ENCODE peak calls at places on chromosome 9, in five cellular contexts. One of them, this sample, is unnamed.

GRCh38 chr9:121984726-121985402 is 108.2 kb downstream of the TTLL11 start:
- DNase-seq in CD8-positive, alpha-beta T cell: no peak
- DNase-seq in AG09309: peak
- DNase-seq in K562: no peak
- DNase-seq in astrocyte of the spinal cord: peak
- DNase-seq in this sample: no peak

GRCh38 chr9:92634712-92635605 is 35.0 kb downstream of the IPPK start:
- DNase-seq in astrocyte of the spinal cord: peak
- DNase-seq in CD8-positive, alpha-beta T cell: peak
- DNase-seq in AG09309: no peak
- DNase-seq in K562: peak
- DNase-seq in this sample: peak

GRCh38 chr9:84996049-84996448 is 326.5 kb downstream of the NTRK2 start:
- DNase-seq in AG09309: peak
- DNase-seq in astrocyte of the spinal cord: peak
- DNase-seq in K562: no peak
- DNase-seq in CD8-positive, alpha-beta T cell: no peak
- DNase-seq in this sample: no peak

GRCh38 chr9:98929866-98930265 is 13.8 kb upstream of the COL15A1 start:
- DNase-seq in astrocyte of the spinal cord: peak
- DNase-seq in K562: peak
- DNase-seq in CD8-positive, alpha-beta T cell: no peak
- DNase-seq in AG09309: no peak
- DNase-seq in this sample: no peak

GRCh38 chr9:14895806-14896205 is 14.4 kb downstream of the FREM1 start:
- DNase-seq in CD8-positive, alpha-beta T cell: no peak
- DNase-seq in astrocyte of the spinal cord: no peak
- DNase-seq in K562: no peak
- DNase-seq in AG09309: no peak
- DNase-seq in this sample: no peak

GRCh38 chr9:128192601-128193371 is 1.4 kb upstream of the CIZ1 start:
- DNase-seq in astrocyte of the spinal cord: peak
- DNase-seq in AG09309: peak
- DNase-seq in CD8-positive, alpha-beta T cell: peak
- DNase-seq in K562: peak
- DNase-seq in this sample: peak

GRCh38 chr9:126028746-126029145 is 281.6 kb downstream of the PBX3 start:
- DNase-seq in K562: no peak
- DNase-seq in AG09309: no peak
- DNase-seq in astrocyte of the spinal cord: no peak
- DNase-seq in CD8-positive, alpha-beta T cell: no peak
- DNase-seq in this sample: no peak

GRCh38 chr9:124040186-124040920 is 28.8 kb downstream of the LHX2 start:
- DNase-seq in AG09309: peak
- DNase-seq in CD8-positive, alpha-beta T cell: no peak
- DNase-seq in astrocyte of the spinal cord: peak
- DNase-seq in K562: no peak
- DNase-seq in this sample: no peak

GRCh38 chr9:36867241-36867640 is 166.8 kb downstream of the PAX5 start:
- DNase-seq in AG09309: no peak
- DNase-seq in astrocyte of the spinal cord: no peak
- DNase-seq in CD8-positive, alpha-beta T cell: no peak
- DNase-seq in K562: no peak
- DNase-seq in this sample: no peak

GRCh38 chr9:83920942-83921707 is at the start of gene KIF27:
- DNase-seq in CD8-positive, alpha-beta T cell: peak
- DNase-seq in astrocyte of the spinal cord: peak
- DNase-seq in AG09309: peak
- DNase-seq in K562: peak
- DNase-seq in this sample: peak
- TF ChIP-seq CTCF in CD8-positive, alpha-beta T cell: peak
- TF ChIP-seq CTCF in astrocyte of the spinal cord: peak
- TF ChIP-seq CTCF in AG09309: peak
- TF ChIP-seq CTCF in K562: peak
- TF ChIP-seq CTCF in this sample: peak

DNA sequence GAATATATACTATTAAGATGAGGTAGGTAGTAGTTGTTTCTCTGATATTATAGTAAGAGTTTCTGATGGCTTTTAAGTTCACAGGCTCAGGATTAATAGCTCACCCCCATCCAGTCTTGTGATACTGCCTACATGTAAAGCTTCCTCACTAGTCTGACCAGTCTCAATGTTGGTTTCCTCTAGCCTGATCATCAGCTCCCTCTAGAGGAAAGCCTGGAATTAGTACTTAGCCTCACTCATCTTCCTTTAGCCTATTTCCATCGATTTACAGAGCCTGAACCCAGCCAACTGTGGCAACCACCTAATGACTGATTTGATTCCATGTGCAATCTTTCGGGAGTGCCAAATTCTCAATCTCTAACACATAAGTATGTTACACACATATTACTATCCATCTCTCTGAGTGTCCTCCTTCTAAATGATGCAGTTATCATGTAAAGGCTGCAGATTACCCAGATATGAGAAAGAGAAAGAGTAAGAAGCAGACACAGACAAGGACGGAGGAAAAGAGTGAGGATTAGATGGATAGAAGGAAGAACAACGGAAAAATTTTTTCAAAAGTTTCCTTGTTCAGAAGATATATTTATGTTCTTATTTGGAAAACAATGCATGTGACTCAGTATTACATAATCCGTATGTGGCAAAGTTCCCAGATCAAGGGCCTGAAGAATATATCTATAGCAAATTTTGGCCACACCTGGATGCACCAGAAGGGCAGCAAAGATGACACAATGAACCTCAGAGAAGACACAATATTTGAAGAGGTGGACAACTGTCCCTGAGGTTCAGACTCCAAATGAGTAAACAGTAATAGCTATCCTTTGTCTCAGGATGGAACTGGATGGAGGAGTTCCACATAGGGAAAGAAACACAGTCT is 333.7 kb downstream of the ELAVL2 start:
- DNase-seq in CD8-positive, alpha-beta T cell: no peak
- DNase-seq in AG09309: no peak
- DNase-seq in astrocyte of the spinal cord: peak
- DNase-seq in K562: no peak
- DNase-seq in this sample: no peak
- TF ChIP-seq CTCF in CD8-positive, alpha-beta T cell: no peak
- TF ChIP-seq CTCF in AG09309: no peak
- TF ChIP-seq CTCF in astrocyte of the spinal cord: peak
- TF ChIP-seq CTCF in K562: no peak
- TF ChIP-seq CTCF in this sample: no peak

DNA sequence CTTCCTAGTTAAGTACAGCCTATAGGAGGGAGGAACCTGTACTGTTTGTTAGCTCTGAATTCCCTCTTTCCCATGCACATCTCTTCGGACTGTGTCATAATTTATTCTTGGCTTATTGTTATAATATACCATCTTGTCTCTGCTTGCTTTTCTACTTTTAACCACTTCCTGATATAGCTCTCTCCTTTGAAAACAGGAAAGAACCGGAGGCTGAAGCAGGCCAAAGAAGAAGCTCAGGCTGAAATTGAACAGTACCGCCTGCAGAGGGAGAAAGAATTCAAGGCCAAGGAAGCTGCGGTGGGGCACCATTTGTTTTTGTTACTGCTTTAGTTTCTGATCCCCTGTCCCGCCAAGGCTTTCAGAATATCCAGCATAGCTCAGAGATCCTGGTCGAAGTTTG is 4.8 kb downstream of the ATP6V1G1 start:
- DNase-seq in K562: no peak
- DNase-seq in CD8-positive, alpha-beta T cell: peak
- DNase-seq in astrocyte of the spinal cord: peak
- DNase-seq in AG09309: no peak
- DNase-seq in this sample: no peak
- TF ChIP-seq CTCF in K562: no peak
- TF ChIP-seq CTCF in CD8-positive, alpha-beta T cell: peak
- TF ChIP-seq CTCF in astrocyte of the spinal cord: peak
- TF ChIP-seq CTCF in AG09309: peak
- TF ChIP-seq CTCF in this sample: peak

GRCh38 chr9:136372561-136373299 is 739 bp downstream of the CARD9 start:
- DNase-seq in K562: peak
- DNase-seq in CD8-positive, alpha-beta T cell: no peak
- DNase-seq in astrocyte of the spinal cord: peak
- DNase-seq in AG09309: no peak
- DNase-seq in this sample: no peak
- TF ChIP-seq CTCF in K562: peak
- TF ChIP-seq CTCF in CD8-positive, alpha-beta T cell: no peak
- TF ChIP-seq CTCF in astrocyte of the spinal cord: peak
- TF ChIP-seq CTCF in AG09309: peak
- TF ChIP-seq CTCF in this sample: no peak

GRCh38 chr9:71719088-71719487 is 49.2 kb downstream of the CEMIP2 start:
- DNase-seq in CD8-positive, alpha-beta T cell: no peak
- DNase-seq in astrocyte of the spinal cord: no peak
- DNase-seq in K562: no peak
- DNase-seq in AG09309: no peak
- DNase-seq in this sample: no peak

GRCh38 chr9:71719585-71719984 is 48.7 kb downstream of the CEMIP2 start:
- DNase-seq in AG09309: peak
- DNase-seq in CD8-positive, alpha-beta T cell: no peak
- DNase-seq in astrocyte of the spinal cord: peak
- DNase-seq in K562: no peak
- DNase-seq in this sample: no peak

GRCh38 chr9:71721786-71722295 is 46.5 kb downstream of the CEMIP2 start:
- DNase-seq in astrocyte of the spinal cord: no peak
- DNase-seq in AG09309: no peak
- DNase-seq in CD8-positive, alpha-beta T cell: no peak
- DNase-seq in K562: no peak
- DNase-seq in this sample: no peak

GRCh38 chr9:71710856-71711255 is 57.5 kb downstream of the CEMIP2 start:
- DNase-seq in CD8-positive, alpha-beta T cell: no peak
- DNase-seq in K562: no peak
- DNase-seq in astrocyte of the spinal cord: no peak
- DNase-seq in AG09309: no peak
- DNase-seq in this sample: no peak

GRCh38 chr9:71716138-71716909 is 52.0 kb downstream of the CEMIP2 start:
- DNase-seq in CD8-positive, alpha-beta T cell: no peak
- DNase-seq in AG09309: no peak
- DNase-seq in K562: no peak
- DNase-seq in astrocyte of the spinal cord: peak
- DNase-seq in this sample: no peak
- TF ChIP-seq CTCF in CD8-positive, alpha-beta T cell: peak
- TF ChIP-seq CTCF in AG09309: peak
- TF ChIP-seq CTCF in K562: peak
- TF ChIP-seq CTCF in astrocyte of the spinal cord: peak
- TF ChIP-seq CTCF in this sample: peak

GRCh38 chr9:76349865-76350264 is 44.4 kb downstream of the RFK start:
- DNase-seq in K562: no peak
- DNase-seq in CD8-positive, alpha-beta T cell: no peak
- DNase-seq in AG09309: no peak
- DNase-seq in astrocyte of the spinal cord: no peak
- DNase-seq in this sample: no peak
- TF ChIP-seq CTCF in K562: no peak
- TF ChIP-seq CTCF in CD8-positive, alpha-beta T cell: no peak
- TF ChIP-seq CTCF in AG09309: no peak
- TF ChIP-seq CTCF in astrocyte of the spinal cord: no peak
- TF ChIP-seq CTCF in this sample: no peak

This sample was measured in natural killer cell.